ENCODE peak calls at places on chromosomes 1 and 21, in seven cellular contexts. P is amniotic stem cell; T is stimulated activated CD4-positive, alpha-beta T cell treated with anti-CD3 and anti-CD28 coated beads, Interleukin-1b, Interleukin-23, amount 100 ng/mL, for 24 hours; E is CD8-positive, alpha-beta memory T cell; K is right atrium auricular region; G is tibial artery; Y is neural crest cell. M is an unnamed sample.

GRCh38 chr1:2230781-2231666 is 2.9 kb downstream of the SKI start:
- DNase-seq in P (no peak), T (no peak), E (peak), K (no peak), G (peak), Y (no peak), M (no peak)

GRCh38 chr1:228969968-228970800 is 234.9 kb downstream of the RHOU start:
- DNase-seq in P (no peak), T (no peak), E (no peak), K (no peak), G (no peak), Y (no peak), M (no peak)

GRCh38 chr1:12406218-12407021 is 176.6 kb downstream of the VPS13D start:
- DNase-seq in P (no peak), T (no peak), E (no peak), K (no peak), G (no peak), Y (no peak), M (no peak)

GRCh38 chr1:33654267-33654832 is 181.9 kb downstream of the ZSCAN20 start:
- DNase-seq in P (no peak), T (no peak), E (no peak), K (no peak), G (no peak), Y (peak), M (peak)

GRCh38 chr1:59718989-59719360 is 95.8 kb upstream of the HOOK1 start:
- DNase-seq in P (no peak), T (no peak), E (no peak), K (no peak), G (no peak), Y (no peak), M (no peak)

GRCh38 chr1:172537827-172538391 is 5.0 kb downstream of the SUCO start:
- DNase-seq in P (no peak), T (no peak), E (no peak), K (no peak), G (no peak), Y (no peak), M (no peak)

GRCh38 chr1:229229721-229230135 is 41.2 kb upstream of the RAB4A start:
- DNase-seq in P (no peak), T (no peak), E (no peak), K (peak), G (peak), Y (no peak), M (no peak)

GRCh38 chr1:47507921-47508894 is 70.4 kb downstream of the FOXD2 start:
- DNase-seq in P (no peak), T (no peak), E (no peak), K (no peak), G (peak), Y (peak), M (peak)

GRCh38 chr1:10399487-10399917 is 638 bp downstream of the PGD start:
- DNase-seq in P (peak), T (no peak), E (no peak), K (no peak), G (peak), Y (peak), M (no peak)

GRCh38 chr1:174077755-174078490 is 55.8 kb upstream of the RC3H1 start:
- DNase-seq in P (no peak), T (no peak), E (no peak), K (no peak), G (no peak), Y (no peak), M (no peak)

GRCh38 chr1:186189156-186189555 is 185.9 kb downstream of the TPR start:
- DNase-seq in P (no peak), T (no peak), E (no peak), K (no peak), G (no peak), Y (no peak), M (no peak)

GRCh38 chr1:17186216-17186894 is 18.6 kb upstream of the PADI1 start:
- DNase-seq in P (no peak), T (no peak), E (no peak), K (no peak), G (no peak), Y (no peak), M (no peak)

GRCh38 chr1:203702130-203702577 is 62.8 kb upstream of the LAX1 start:
- DNase-seq in P (no peak), T (peak), E (peak), K (no peak), G (peak), Y (peak), M (peak)

GRCh38 chr1:247357062-247357780 is 25.6 kb upstream of the ZNF496 start:
- DNase-seq in P (no peak), T (no peak), E (no peak), K (no peak), G (no peak), Y (no peak), M (no peak)

GRCh38 chr1:218785928-218786327 is 387.8 kb upstream of the LYPLAL1 start:
- DNase-seq in P (no peak), T (no peak), E (no peak), K (peak), G (peak), Y (no peak), M (no peak)

GRCh38 chr1:241834733-241835377 is 13.1 kb upstream of the EXO1 start:
- DNase-seq in P (peak), T (no peak), E (no peak), K (no peak), G (no peak), Y (no peak), M (no peak)

GRCh38 chr1:205748398-205749093 is 1.4 kb downstream of the NUCKS1 start:
- DNase-seq in P (peak), T (peak), E (no peak), K (no peak), G (no peak), Y (no peak), M (no peak)

GRCh38 chr1:181111559-181111958 is 23.1 kb downstream of the IER5 start:
- DNase-seq in P (no peak), T (no peak), E (no peak), K (no peak), G (no peak), Y (no peak), M (no peak)

GRCh38 chr1:241817331-241817792 is 30.6 kb upstream of the EXO1 start:
- DNase-seq in P (peak), T (no peak), E (no peak), K (no peak), G (no peak), Y (no peak), M (no peak)

GRCh38 chr1:201385299-201385891 is 7.9 kb upstream of the TNNT2 start:
- DNase-seq in P (no peak), T (no peak), E (no peak), K (no peak), G (peak), Y (peak), M (peak)

GRCh38 chr1:173002891-173003582 is 47.7 kb downstream of the TNFSF18 start:
- DNase-seq in P (no peak), T (no peak), E (no peak), K (no peak), G (peak), Y (no peak), M (no peak)

GRCh38 chr1:39957299-39958020 is 2.5 kb downstream of the MFSD2A start:
- DNase-seq in P (no peak), T (no peak), E (no peak), K (no peak), G (no peak), Y (no peak), M (no peak)

GRCh38 chr1:82792151-82792550 is 991.4 kb downstream of the ADGRL2 start:
- DNase-seq in P (no peak), T (no peak), E (no peak), K (no peak), G (no peak), Y (no peak), M (no peak)

GRCh38 chr21:16250282-16250681 is 520.5 kb downstream of the USP25 start:
- DNase-seq in P (no peak), T (no peak), E (no peak), K (no peak), G (no peak), Y (no peak), M (no peak)

GRCh38 chr1:81414417-81415087 is 386.2 kb upstream of the ADGRL2 start:
- DNase-seq in P (no peak), T (no peak), E (no peak), K (peak), G (peak), Y (peak), M (peak)

GRCh38 chr21:43918385-43918947 is 53.4 kb downstream of the AGPAT3 start:
- DNase-seq in P (no peak), T (no peak), E (no peak), K (no peak), G (no peak), Y (no peak), M (no peak)

GRCh38 chr1:46171872-46172271 is 3.0 kb upstream of the TSPAN1 start:
- DNase-seq in P (no peak), T (no peak), E (no peak), K (no peak), G (no peak), Y (no peak), M (no peak)

GRCh38 chr1:229342902-229343587 is at the start of gene CCSAP:
- DNase-seq in P (no peak), T (no peak), E (no peak), K (no peak), G (peak), Y (no peak), M (peak)

M was measured in WTC11.